ENCODE peak calls at places on chromosomes 7 and 10, in eight cellular contexts. One of them, this sample, is unnamed.

GRCh38 chr7:98821348-98821747 is 48.5 kb downstream of the TMEM130 start:
- DNase-seq in neural progenitor cell: no peak
- DNase-seq in colonic mucosa: no peak
- DNase-seq in kidney: no peak
- DNase-seq in NT2/D1: no peak
- DNase-seq in PC-3: no peak
- DNase-seq in adipocyte: no peak
- DNase-seq in endothelial cell of umbilical vein: no peak
- DNase-seq in this sample: no peak

GRCh38 chr7:97118306-97118917 is 914 bp downstream of the SDHAF3 start:
- DNase-seq in colonic mucosa: no peak
- DNase-seq in neural progenitor cell: no peak
- DNase-seq in kidney: no peak
- DNase-seq in PC-3: no peak
- DNase-seq in endothelial cell of umbilical vein: no peak
- DNase-seq in adipocyte: peak; percentile 35
- DNase-seq in NT2/D1: no peak
- DNase-seq in this sample: no peak

GRCh38 chr10:105262666-105263065 is 621.6 kb downstream of the SORCS3 start:
- DNase-seq in adipocyte: no peak
- DNase-seq in PC-3: no peak
- DNase-seq in NT2/D1: no peak
- DNase-seq in neural progenitor cell: no peak
- DNase-seq in endothelial cell of umbilical vein: no peak
- DNase-seq in colonic mucosa: no peak
- DNase-seq in kidney: no peak
- DNase-seq in this sample: peak; percentile 43

GRCh38 chr7:92013611-92014010 is 72.9 kb downstream of the AKAP9 start:
- DNase-seq in kidney: no peak
- DNase-seq in neural progenitor cell: no peak
- DNase-seq in colonic mucosa: no peak
- DNase-seq in PC-3: no peak
- DNase-seq in endothelial cell of umbilical vein: no peak
- DNase-seq in NT2/D1: no peak
- DNase-seq in adipocyte: no peak
- DNase-seq in this sample: no peak

GRCh38 chr7:27751888-27752660 is 12.1 kb downstream of the TAX1BP1 start:
- DNase-seq in endothelial cell of umbilical vein: no peak
- DNase-seq in NT2/D1: no peak
- DNase-seq in PC-3: no peak
- DNase-seq in colonic mucosa: no peak
- DNase-seq in kidney: no peak
- DNase-seq in neural progenitor cell: no peak
- DNase-seq in adipocyte: no peak
- DNase-seq in this sample: no peak

GRCh38 chr10:126137557-126138221 is 241.3 kb downstream of the FANK1 start:
- DNase-seq in NT2/D1: no peak
- DNase-seq in adipocyte: no peak
- DNase-seq in kidney: no peak
- DNase-seq in endothelial cell of umbilical vein: no peak
- DNase-seq in colonic mucosa: no peak
- DNase-seq in PC-3: no peak
- DNase-seq in neural progenitor cell: no peak
- DNase-seq in this sample: peak; percentile 53

GRCh38 chr7:24963218-24963617 is 16.8 kb downstream of the OSBPL3 start:
- DNase-seq in endothelial cell of umbilical vein: no peak
- DNase-seq in neural progenitor cell: no peak
- DNase-seq in NT2/D1: no peak
- DNase-seq in adipocyte: no peak
- DNase-seq in kidney: no peak
- DNase-seq in colonic mucosa: peak; percentile 35
- DNase-seq in PC-3: no peak
- DNase-seq in this sample: peak; percentile 75

GRCh38 chr7:641269-641671 is 85.2 kb upstream of the DNAAF5 start:
- DNase-seq in endothelial cell of umbilical vein: no peak
- DNase-seq in PC-3: peak; percentile 89
- DNase-seq in neural progenitor cell: no peak
- DNase-seq in adipocyte: no peak
- DNase-seq in NT2/D1: no peak
- DNase-seq in colonic mucosa: no peak
- DNase-seq in kidney: peak; percentile 8
- DNase-seq in this sample: peak; percentile 16

DNA sequence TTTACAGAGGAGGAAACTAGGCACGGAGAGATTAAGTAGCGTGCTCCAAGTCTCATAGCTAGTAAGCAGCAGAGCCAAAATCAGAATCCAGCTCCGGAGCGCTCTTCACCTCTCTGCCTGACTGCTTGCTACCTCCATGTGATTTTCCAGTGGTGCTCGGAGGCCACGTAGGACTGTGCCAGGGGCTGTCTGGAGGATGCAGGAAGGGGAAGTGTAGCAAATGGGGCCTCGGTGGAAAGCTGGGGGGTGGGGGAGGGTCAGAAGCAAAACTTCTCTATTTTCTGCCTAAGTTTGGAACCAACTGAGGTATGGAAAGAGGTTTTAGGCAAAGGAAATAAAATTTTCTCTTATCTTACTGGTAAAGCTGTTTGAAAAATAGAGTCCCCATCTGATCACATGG is 108.6 kb downstream of the TBXAS1 start:
- DNase-seq in NT2/D1: no peak
- DNase-seq in PC-3: no peak
- DNase-seq in adipocyte: no peak
- DNase-seq in kidney: no peak
- DNase-seq in neural progenitor cell: no peak
- DNase-seq in colonic mucosa: no peak
- DNase-seq in endothelial cell of umbilical vein: peak; percentile 13
- DNase-seq in this sample: no peak
- H3K4me3 ChIP-seq in NT2/D1: no peak overlapping the region
- H3K4me3 ChIP-seq in PC-3: no peak overlapping the region
- H3K4me3 ChIP-seq in adipocyte: no peak overlapping the region
- H3K4me3 ChIP-seq in kidney: no peak overlapping the region
- H3K4me3 ChIP-seq in neural progenitor cell: no peak overlapping the region
- H3K4me3 ChIP-seq in colonic mucosa: no peak overlapping the region
- H3K4me3 ChIP-seq in endothelial cell of umbilical vein: no peak overlapping the region
- H3K4me3 ChIP-seq in this sample: no peak overlapping the region

DNA sequence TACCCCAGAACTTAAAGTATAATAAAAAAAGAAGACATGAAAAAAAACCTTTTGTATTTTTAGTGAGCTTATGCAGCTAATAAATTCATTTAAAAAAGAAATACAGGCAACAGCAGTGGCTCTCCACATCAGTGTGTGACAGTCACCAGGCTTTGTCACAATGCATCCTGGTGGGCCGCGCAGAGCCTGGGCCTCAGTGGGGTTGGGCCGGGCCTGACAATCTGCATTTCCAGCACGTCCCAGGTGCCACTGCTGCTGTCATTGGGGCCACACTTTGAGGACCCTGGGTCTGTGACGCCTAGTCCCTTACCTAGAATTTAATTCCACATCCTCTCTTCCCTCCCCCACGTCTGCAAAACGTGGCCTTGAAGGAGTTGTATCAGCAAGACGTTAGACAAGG is 284.5 kb downstream of the ADARB2 start:
- DNase-seq in neural progenitor cell: no peak
- DNase-seq in kidney: no peak
- DNase-seq in endothelial cell of umbilical vein: no peak
- DNase-seq in adipocyte: no peak
- DNase-seq in colonic mucosa: no peak
- DNase-seq in PC-3: no peak
- DNase-seq in NT2/D1: no peak
- DNase-seq in this sample: no peak
- H3K4me1 ChIP-seq in neural progenitor cell: no peaks in the 10 kb centered on the region
- H3K4me1 ChIP-seq in kidney: no peaks in the 10 kb centered on the region
- H3K4me1 ChIP-seq in endothelial cell of umbilical vein: no peaks in the 10 kb centered on the region
- H3K4me1 ChIP-seq in adipocyte: no peaks in the 10 kb centered on the region
- H3K4me1 ChIP-seq in colonic mucosa: no peaks in the 10 kb centered on the region
- H3K4me1 ChIP-seq in PC-3: no peaks in the 10 kb centered on the region
- H3K4me1 ChIP-seq in NT2/D1: no peaks in the 10 kb centered on the region
- H3K4me1 ChIP-seq in this sample: no peaks in the 10 kb centered on the region

DNA sequence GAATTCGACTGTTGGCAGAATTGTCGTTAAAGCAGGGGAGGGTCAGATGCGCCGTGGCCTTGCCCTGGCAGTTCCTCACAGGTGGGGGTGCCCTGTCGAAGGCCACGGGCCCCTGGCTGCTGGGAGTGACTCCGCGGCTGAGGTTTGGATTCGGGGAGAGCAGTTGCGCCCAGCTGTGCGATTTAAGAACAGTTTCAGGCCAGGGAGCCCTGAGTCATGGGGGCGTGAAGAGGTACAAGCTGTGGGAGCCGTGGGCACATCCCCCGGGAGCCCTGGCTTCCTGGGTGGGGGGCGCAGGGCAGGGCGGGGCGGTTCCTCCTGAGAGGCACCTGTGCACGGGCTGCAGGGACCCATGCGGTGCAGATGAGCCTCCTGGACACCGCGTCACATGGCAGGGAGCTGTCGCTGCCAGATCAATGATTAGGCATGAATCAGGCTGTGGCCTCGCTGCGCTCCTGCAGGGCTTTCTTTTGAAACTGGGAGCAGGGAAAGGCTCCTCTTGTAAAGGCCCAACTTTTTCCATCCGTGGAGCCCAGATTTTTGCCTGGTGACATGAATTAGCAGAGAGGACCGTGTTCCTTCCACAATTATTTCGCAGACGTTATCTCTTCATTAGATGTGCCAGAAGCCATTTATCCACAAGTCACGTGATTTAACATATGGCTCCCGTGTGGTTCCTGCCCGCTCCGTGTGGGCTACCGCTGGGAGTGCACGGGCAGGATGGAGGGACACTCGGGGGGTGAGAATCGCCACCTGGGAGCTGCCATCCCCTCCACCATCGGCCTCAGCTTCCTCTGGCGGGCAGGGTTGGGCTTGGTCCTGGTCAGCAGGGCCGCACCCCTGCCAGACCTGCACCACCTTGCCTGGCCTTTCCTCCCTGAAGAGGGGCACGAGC is 918 bp downstream of the PWWP2B start:
- DNase-seq in adipocyte: peak; percentile 70
- DNase-seq in PC-3: peak; percentile 69
- DNase-seq in endothelial cell of umbilical vein: peak; percentile 37
- DNase-seq in NT2/D1: no peak
- DNase-seq in colonic mucosa: peak; percentile 67
- DNase-seq in kidney: peak; percentile 85
- DNase-seq in neural progenitor cell: peak; percentile 58
- DNase-seq in this sample: peak; percentile 32
- H3K9ac ChIP-seq in adipocyte: peak overlapping the region; percentile 87
- H3K9ac ChIP-seq in PC-3: peak overlapping the region; percentile 86
- H3K9ac ChIP-seq in endothelial cell of umbilical vein: peak overlapping the region; percentile 71
- H3K9ac ChIP-seq in NT2/D1: peak overlapping the region; percentile 61
- H3K9ac ChIP-seq in colonic mucosa: peak overlapping the region; percentile 96
- H3K9ac ChIP-seq in kidney: peak overlapping the region; percentile 55
- H3K9ac ChIP-seq in neural progenitor cell: no peak overlapping the region
- H3K9ac ChIP-seq in this sample: peak overlapping the region; percentile 76

DNA sequence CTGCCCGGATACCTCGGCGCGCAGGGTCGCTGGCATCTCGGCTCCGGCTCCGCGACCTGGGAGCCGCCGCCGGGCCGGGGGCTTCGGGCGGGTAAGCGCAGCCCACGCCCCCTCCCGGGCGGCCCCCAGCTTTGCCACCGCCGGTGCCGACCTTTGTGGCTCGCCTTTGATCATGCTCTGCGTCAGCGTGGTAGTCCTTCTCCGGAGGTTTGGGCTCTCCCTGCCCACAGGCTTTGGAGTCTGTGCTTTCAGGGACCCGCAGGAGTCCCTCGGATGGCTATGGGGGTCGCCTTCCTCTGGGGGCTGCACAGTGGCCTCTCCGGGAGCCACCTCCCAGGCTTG is 7.3 kb downstream of the ATP6V1F start:
- DNase-seq in NT2/D1: no peak
- DNase-seq in kidney: no peak
- DNase-seq in neural progenitor cell: peak; percentile 68
- DNase-seq in PC-3: no peak
- DNase-seq in colonic mucosa: no peak
- DNase-seq in endothelial cell of umbilical vein: no peak
- DNase-seq in adipocyte: no peak
- DNase-seq in this sample: no peak
- H3K4me3 ChIP-seq in NT2/D1: peak overlapping the region; percentile 45
- H3K4me3 ChIP-seq in kidney: no peak overlapping the region
- H3K4me3 ChIP-seq in neural progenitor cell: peak overlapping the region; percentile 82
- H3K4me3 ChIP-seq in PC-3: no peak overlapping the region
- H3K4me3 ChIP-seq in colonic mucosa: peak overlapping the region; percentile 56
- H3K4me3 ChIP-seq in endothelial cell of umbilical vein: no peak overlapping the region
- H3K4me3 ChIP-seq in adipocyte: peak overlapping the region; percentile 70
- H3K4me3 ChIP-seq in this sample: peak overlapping the region; percentile 35

DNA sequence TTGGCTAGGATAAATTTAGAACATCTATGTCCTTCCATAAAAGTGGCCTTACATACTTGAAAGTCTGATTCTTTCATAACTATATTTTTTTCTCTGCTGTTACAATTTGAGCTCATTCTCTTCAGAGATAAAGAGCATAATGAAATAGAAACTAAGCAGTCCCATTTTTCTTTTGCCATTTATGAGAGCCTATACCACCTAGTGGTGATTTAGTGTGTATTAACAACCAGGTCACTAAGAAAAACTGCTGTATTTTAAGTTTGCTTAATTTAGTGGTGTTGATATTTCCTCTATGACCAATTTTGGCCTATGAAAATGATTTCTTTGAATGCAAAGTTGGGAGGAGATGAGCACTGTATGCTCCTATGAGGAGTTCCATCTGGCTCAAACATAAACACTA is 88.7 kb upstream of the ZWINT start:
- DNase-seq in endothelial cell of umbilical vein: no peak
- DNase-seq in NT2/D1: no peak
- DNase-seq in kidney: no peak
- DNase-seq in adipocyte: peak; percentile 0
- DNase-seq in PC-3: peak; percentile 53
- DNase-seq in colonic mucosa: no peak
- DNase-seq in neural progenitor cell: no peak
- DNase-seq in this sample: no peak
- H3K4me1 ChIP-seq in endothelial cell of umbilical vein: no peaks in the 10 kb centered on the region
- H3K4me1 ChIP-seq in NT2/D1: no peaks in the 10 kb centered on the region
- H3K4me1 ChIP-seq in kidney: no peaks in the 10 kb centered on the region
- H3K4me1 ChIP-seq in adipocyte: no peaks in the 10 kb centered on the region
- H3K4me1 ChIP-seq in PC-3: no peaks in the 10 kb centered on the region
- H3K4me1 ChIP-seq in colonic mucosa: no peaks in the 10 kb centered on the region
- H3K4me1 ChIP-seq in neural progenitor cell: no peaks in the 10 kb centered on the region
- H3K4me1 ChIP-seq in this sample: no peaks in the 10 kb centered on the region

GRCh38 chr7:45112648-45113047 is 1.2 kb upstream of the TBRG4 start:
- DNase-seq in PC-3: no peak
- DNase-seq in colonic mucosa: no peak
- DNase-seq in adipocyte: no peak
- DNase-seq in NT2/D1: no peak
- DNase-seq in kidney: no peak
- DNase-seq in neural progenitor cell: no peak
- DNase-seq in endothelial cell of umbilical vein: no peak
- DNase-seq in this sample: peak; percentile 64
- H3K9ac ChIP-seq in PC-3: no peak overlapping the region
- H3K9ac ChIP-seq in colonic mucosa: no peak overlapping the region
- H3K9ac ChIP-seq in adipocyte: no peak overlapping the region
- H3K9ac ChIP-seq in NT2/D1: peak overlapping the region; percentile 100
- H3K9ac ChIP-seq in kidney: no peak overlapping the region
- H3K9ac ChIP-seq in neural progenitor cell: no peak overlapping the region
- H3K9ac ChIP-seq in endothelial cell of umbilical vein: no peak overlapping the region
- H3K9ac ChIP-seq in this sample: no peak overlapping the region

This sample was measured in astrocyte.